ENCODE peak calls at places on chromosomes 6 and 20, in seven cellular contexts. S is ovary, A is fibroblast of the aortic adventitia, O is epithelial cell of esophagus, P is left ventricle myocardium inferior, T is transverse colon, D is fibroblast of lung. C is an unnamed sample.

GRCh38 chr6:170030284-170031095 is 260.4 kb downstream of the DLL1 start:
- DNase-seq in A (no peak), S (no peak), P (peak), D (no peak), T (no peak), O (no peak), C (no peak)

GRCh38 chr6:3226422-3227362 is 761 bp downstream of the TUBB2B start:
- DNase-seq in D (no peak), T (no peak), A (no peak), O (no peak), S (no peak), P (no peak), C (no peak)

GRCh38 chr6:142332393-142333080 is 30.7 kb downstream of the ADGRG6 start:
- DNase-seq in T (no peak), S (no peak), O (no peak), D (no peak), A (no peak), P (no peak), C (no peak)

GRCh38 chr6:41732601-41733348 is 2.6 kb downstream of the TFEB start:
- DNase-seq in T (peak), P (no peak), A (no peak), D (no peak), O (peak), S (peak), C (no peak)

GRCh38 chr6:57063847-57064246 is 17.4 kb downstream of the KIAA1586 start:
- DNase-seq in S (no peak), T (no peak), O (no peak), P (no peak), A (no peak), D (no peak), C (no peak)

GRCh38 chr20:44054118-44054517 is 132.9 kb downstream of the JPH2 start:
- DNase-seq in O (no peak), T (no peak), S (no peak), A (no peak), P (no peak), D (no peak), C (no peak)

GRCh38 chr6:83536034-83536646 is 23.8 kb downstream of the PRSS35 start:
- DNase-seq in O (peak), D (peak), A (peak), P (no peak), S (peak), T (peak), C (no peak)

GRCh38 chr6:139580592-139581484 is 206.4 kb upstream of the CITED2 start:
- DNase-seq in O (no peak), T (no peak), D (no peak), P (no peak), A (no peak), S (no peak), C (no peak)

GRCh38 chr6:84260186-84260585 is 32.7 kb upstream of the CEP162 start:
- DNase-seq in T (no peak), O (no peak), A (no peak), D (no peak), S (no peak), P (no peak), C (no peak)

GRCh38 chr20:31440012-31440659 is at the start of gene DEFB123:
- DNase-seq in O (no peak), D (no peak), S (no peak), P (no peak), T (no peak), A (no peak), C (no peak)

GRCh38 chr20:59255256-59255655 is 45.2 kb upstream of the EDN3 start:
- DNase-seq in O (no peak), D (no peak), T (no peak), S (no peak), P (no peak), A (no peak), C (no peak)

GRCh38 chr6:125019873-125020272 is 57.6 kb downstream of the RNF217 start:
- DNase-seq in T (no peak), P (no peak), S (no peak), D (no peak), O (no peak), A (no peak), C (no peak)

GRCh38 chr20:63553933-63554290 is at the start of gene FNDC11:
- DNase-seq in S (no peak), P (no peak), O (peak), T (peak), D (no peak), A (no peak), C (no peak)

GRCh38 chr6:142521791-142522190 is 220.0 kb downstream of the ADGRG6 start:
- DNase-seq in A (no peak), T (no peak), O (no peak), D (no peak), S (no peak), P (no peak), C (no peak)

GRCh38 chr20:12166053-12166717 is 248.5 kb downstream of the BTBD3 start:
- DNase-seq in T (peak), P (peak), S (no peak), A (peak), O (peak), D (peak), C (peak)

GRCh38 chr6:2916354-2916925 is 13.3 kb upstream of the SERPINB9 start:
- DNase-seq in D (no peak), O (no peak), T (no peak), A (no peak), S (no peak), P (no peak), C (no peak)

GRCh38 chr6:120274547-120274946 is 925.0 kb upstream of the MAN1A1 start:
- DNase-seq in P (no peak), S (no peak), O (no peak), D (no peak), T (no peak), A (no peak), C (no peak)

GRCh38 chr20:22385602-22386299 is 198.6 kb downstream of the FOXA2 start:
- DNase-seq in P (no peak), T (no peak), D (no peak), S (no peak), A (peak), O (peak), C (no peak)

GRCh38 chr6:39769012-39769411 is 23.2 kb upstream of the DAAM2 start:
- DNase-seq in P (no peak), D (no peak), T (no peak), S (no peak), O (no peak), A (no peak), C (no peak)

GRCh38 chr6:165877192-165877591 is 214.2 kb upstream of the PDE10A start:
- DNase-seq in O (no peak), T (no peak), D (no peak), S (no peak), P (no peak), A (no peak), C (no peak)

GRCh38 chr20:53676519-53676822 is 82.8 kb upstream of the ZNF217 start:
- DNase-seq in S (no peak), P (no peak), D (no peak), A (peak), T (no peak), O (no peak), C (no peak)

GRCh38 chr6:138526822-138527235 is 27.5 kb upstream of the NHSL1 start:
- DNase-seq in T (no peak), O (no peak), S (no peak), P (no peak), A (peak), D (peak), C (no peak)

GRCh38 chr6:108942556-108943492 is 94.6 kb downstream of the ARMC2 start:
- DNase-seq in T (no peak), P (no peak), S (no peak), D (no peak), A (no peak), O (no peak), C (no peak)

GRCh38 chr6:20632696-20633095 is 98.4 kb downstream of the CDKAL1 start:
- DNase-seq in D (no peak), P (no peak), T (no peak), A (no peak), S (no peak), O (no peak), C (no peak)

GRCh38 chr20:20664795-20665194 is 47.6 kb downstream of the RALGAPA2 start:
- DNase-seq in P (no peak), O (peak), T (no peak), A (peak), D (peak), S (no peak), C (peak)

GRCh38 chr6:108897371-108897770 is 49.1 kb downstream of the ARMC2 start:
- DNase-seq in S (no peak), P (peak), A (peak), D (peak), T (no peak), O (peak), C (no peak)

GRCh38 chr6:66538548-66539135 is 831.6 kb upstream of the EYS start:
- DNase-seq in S (no peak), P (no peak), D (no peak), T (no peak), A (no peak), O (no peak), C (no peak)

GRCh38 chr20:1173698-1174097 is 11.1 kb downstream of the TMEM74B start:
- DNase-seq in A (no peak), O (no peak), T (no peak), D (no peak), P (no peak), S (no peak), C (no peak)

DNA sequence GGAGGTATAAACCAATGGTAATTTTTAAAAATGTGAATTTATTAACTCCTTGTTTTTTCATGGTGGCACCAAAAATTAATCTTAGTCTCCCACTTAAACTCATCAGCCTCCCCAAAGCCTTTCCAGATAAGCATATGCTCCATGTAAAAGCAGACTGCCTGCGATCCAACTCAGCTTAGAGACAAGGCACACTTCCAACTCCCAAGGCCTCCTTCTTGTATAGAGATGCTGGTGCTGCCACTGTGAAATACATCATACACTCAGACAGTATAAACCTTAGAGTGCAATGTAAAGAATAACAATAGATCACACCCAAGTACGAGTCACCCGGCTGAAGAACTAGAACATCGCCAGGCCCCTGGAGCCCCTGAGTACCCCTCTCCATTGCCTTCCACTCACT is 2.0 kb downstream of the ANKRD6 start:
- DNase-seq in D (no peak), P (no peak), A (no peak), T (no peak), S (no peak), O (no peak), C (no peak)
- TF ChIP-seq CTCF in D (no peak), P (no peak), A (no peak), T (no peak), S (no peak), O (no peak), C (no peak)

GRCh38 chr6:156852147-156852857 is 75.1 kb downstream of the ARID1B start:
- DNase-seq in A (no peak), O (no peak), P (no peak), T (no peak), D (no peak), S (no peak), C (no peak)

GRCh38 chr6:156851447-156851846 is 74.3 kb downstream of the ARID1B start:
- DNase-seq in S (no peak), P (no peak), D (no peak), T (no peak), A (no peak), O (no peak), C (no peak)

GRCh38 chr6:156854466-156855161 is 77.4 kb downstream of the ARID1B start:
- DNase-seq in O (no peak), T (no peak), A (no peak), S (no peak), P (no peak), D (no peak), C (no peak)

GRCh38 chr6:156853733-156854132 is 76.6 kb downstream of the ARID1B start:
- DNase-seq in O (no peak), D (no peak), P (no peak), S (no peak), A (no peak), T (no peak), C (no peak)

GRCh38 chr6:156852858-156853216 is 75.7 kb downstream of the ARID1B start:
- DNase-seq in D (no peak), O (no peak), A (no peak), S (no peak), P (no peak), T (no peak), C (no peak)
- H3K4me3 ChIP-seq in D (no peak), O (no peak), A (no peak), S (no peak), P (peak), T (no peak), C (no peak)

GRCh38 chr6:5766260-5766659 is 240.5 kb downstream of the NRN1 start:
- DNase-seq in A (no peak), O (no peak), P (no peak), D (no peak), T (no peak), S (no peak), C (no peak)
- TF ChIP-seq CTCF in A (no peak), O (peak), P (peak), D (peak), T (no peak), S (no peak), C (peak)

DNA sequence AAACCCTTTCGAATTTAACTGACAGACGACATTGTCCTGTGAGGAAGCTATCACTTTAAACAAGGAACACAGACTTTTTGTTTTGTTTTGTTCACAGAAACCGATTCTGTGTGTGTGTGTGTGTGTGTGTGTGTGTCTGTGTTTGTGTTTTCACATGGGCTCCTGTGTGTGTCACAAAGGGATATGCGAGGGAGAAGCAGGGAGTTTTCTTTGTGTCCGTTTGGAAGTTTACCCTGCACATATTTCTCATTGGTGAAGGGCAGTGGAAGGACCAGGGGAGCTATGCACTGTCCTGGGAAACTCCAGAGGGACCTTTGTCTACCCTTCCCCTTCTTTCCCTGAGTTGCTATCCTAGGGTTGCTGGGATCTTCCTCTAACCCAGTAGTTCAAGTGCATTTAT is 17.7 kb downstream of the POM121L2 start:
- DNase-seq in S (no peak), T (no peak), D (no peak), P (no peak), O (no peak), A (no peak), C (no peak)
- H3K4me3 ChIP-seq in S (no peak), T (no peak), D (peak), P (no peak), O (no peak), A (no peak), C (no peak)

GRCh38 chr6:158629376-158630221 is 14.9 kb downstream of the DYNLT1 start:
- DNase-seq in D (no peak), S (peak), P (no peak), T (no peak), O (no peak), A (no peak), C (no peak)

GRCh38 chr6:158633127-158633526 is 11.4 kb downstream of the DYNLT1 start:
- DNase-seq in S (no peak), P (no peak), T (no peak), D (no peak), A (no peak), O (no peak), C (no peak)

GRCh38 chr6:158631678-158632537 is 12.6 kb downstream of the DYNLT1 start:
- DNase-seq in P (peak), S (peak), O (peak), A (peak), T (peak), D (peak), C (peak)

GRCh38 chr6:158628542-158628941 is 16.0 kb downstream of the DYNLT1 start:
- DNase-seq in O (no peak), S (no peak), T (no peak), P (no peak), D (no peak), A (no peak), C (no peak)

GRCh38 chr6:158630944-158631616 is 13.5 kb downstream of the DYNLT1 start:
- DNase-seq in O (peak), S (peak), T (peak), P (peak), D (peak), A (peak), C (no peak)
- TF ChIP-seq CTCF in O (no peak), S (no peak), T (no peak), P (no peak), D (no peak), A (no peak), C (no peak)

GRCh38 chr6:166954118-166954713 is 2.1 kb downstream of the RNASET2 start:
- DNase-seq in O (no peak), D (no peak), A (no peak), T (peak), P (no peak), S (no peak), C (no peak)
- H3K4me3 ChIP-seq in O (no peak), D (no peak), A (no peak), T (no peak), P (no peak), S (no peak), C (no peak)

DNA sequence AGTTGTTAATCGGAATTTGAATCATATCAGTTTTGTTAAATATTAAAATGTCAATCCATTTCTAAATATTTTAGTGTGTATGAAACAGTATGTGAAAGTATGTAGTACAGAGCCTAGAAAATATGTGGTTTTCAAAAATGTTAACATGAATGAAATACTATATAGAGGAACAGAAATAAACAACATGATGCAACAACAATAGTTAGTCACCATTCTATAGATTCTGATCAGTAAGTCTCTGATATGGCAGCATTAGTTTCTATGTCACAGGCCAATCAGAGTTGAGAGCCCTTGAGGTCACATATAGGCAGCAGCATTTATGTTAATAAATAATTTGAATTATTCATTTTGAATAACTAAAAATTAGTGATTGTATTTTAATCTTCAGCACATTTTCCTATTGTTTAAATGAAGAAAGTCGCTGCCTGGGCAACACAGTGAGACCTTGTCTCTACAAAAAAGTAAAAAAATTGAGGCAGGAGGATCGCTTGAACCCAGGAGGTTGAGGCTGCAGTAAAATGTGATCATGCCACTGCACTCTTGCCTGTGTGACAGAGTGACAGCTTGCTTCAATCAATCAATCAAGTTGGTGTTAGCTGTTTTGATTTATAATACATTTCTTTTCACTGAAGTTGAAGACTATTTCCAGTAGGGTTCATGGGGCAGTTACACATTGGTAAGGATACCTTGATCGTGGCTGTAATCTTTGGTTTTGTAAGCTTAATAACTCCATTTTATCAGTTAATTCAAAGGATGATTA is 11.5 kb upstream of the MAP3K7 start:
- DNase-seq in D (no peak), S (no peak), T (no peak), P (no peak), A (no peak), O (no peak), C (no peak)
- TF ChIP-seq CTCF in D (no peak), S (no peak), T (no peak), P (no peak), A (no peak), O (no peak), C (no peak)

GRCh38 chr6:45421700-45422540 is 44.2 kb upstream of the SUPT3H start:
- DNase-seq in P (peak), O (peak), D (peak), S (peak), T (peak), A (peak), C (no peak)

GRCh38 chr6:45423111-45423900 is 45.6 kb upstream of the SUPT3H start:
- DNase-seq in T (peak), A (no peak), S (peak), D (no peak), P (peak), O (peak), C (no peak)

GRCh38 chr6:45424628-45424955 is 46.9 kb upstream of the SUPT3H start:
- DNase-seq in A (no peak), O (no peak), S (no peak), D (no peak), P (no peak), T (no peak), C (no peak)

GRCh38 chr6:45422541-45423110 is 44.9 kb upstream of the SUPT3H start:
- DNase-seq in D (peak), P (peak), T (peak), O (peak), A (peak), S (peak), C (no peak)

DNA sequence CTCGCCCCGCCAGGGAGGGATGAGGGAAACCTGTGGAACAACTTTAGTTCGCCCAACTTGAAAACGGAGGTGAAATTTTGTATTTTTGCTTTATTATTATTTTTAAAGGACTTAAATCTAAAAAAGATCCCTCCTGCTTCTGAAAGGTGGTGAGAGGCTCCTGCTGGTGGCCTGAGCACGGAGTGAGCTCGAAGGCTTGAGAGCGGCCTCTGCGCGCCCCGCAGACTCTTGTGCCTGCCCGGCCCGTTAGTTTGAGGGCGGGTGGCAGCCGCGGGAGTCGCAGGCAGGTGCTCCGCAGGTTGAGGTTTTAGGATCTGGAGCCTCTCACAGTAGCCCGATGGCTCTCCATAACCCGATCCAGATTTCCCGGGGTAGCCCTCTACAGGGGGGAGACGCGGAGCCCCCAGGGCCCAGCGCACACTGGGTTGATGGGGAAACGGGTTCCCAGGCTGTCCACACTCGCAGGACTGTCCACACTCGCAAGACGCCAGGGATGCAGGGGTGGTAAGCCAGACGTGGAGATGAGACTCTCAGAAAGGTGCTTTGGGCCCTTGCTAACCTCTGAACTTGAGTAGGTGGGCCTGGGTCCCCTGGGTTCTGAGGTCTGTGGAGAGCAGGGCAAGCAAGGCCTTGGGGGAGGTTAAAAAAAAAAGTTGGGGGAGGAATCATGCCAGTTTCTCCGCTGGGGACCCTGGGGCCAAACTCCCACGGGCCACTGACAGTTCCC is 46.3 kb upstream of the SUPT3H start:
- DNase-seq in D (no peak), S (peak), T (peak), A (peak), P (peak), O (peak), C (no peak)
- H3K4me3 ChIP-seq in D (peak), S (peak), T (peak), A (peak), P (peak), O (peak), C (peak)

GRCh38 chr6:38570750-38571149 is 69.0 kb downstream of the BTBD9 start:
- DNase-seq in P (no peak), D (peak), T (no peak), O (peak), A (peak), S (no peak), C (peak)
- TF ChIP-seq CTCF in P (peak), D (peak), T (no peak), O (peak), A (peak), S (no peak), C (peak)